ENCODE peak calls at places on chromosomes 6 and 20, in four cellular contexts. B is CD8-positive, alpha-beta T cell; M is activated CD8-positive, alpha-beta memory T cell treated with anti-CD3 and anti-CD28 coated beads for 4 hours; O is Caki2. K is an unnamed sample.
A peak's percentile ranks its signal among the peaks of the same experiment; 100 is the strongest.

GRCh38 chr6:159131709-159132108 is 37.5 kb upstream of the FNDC1 start:
- DNase-seq in O (no peak), M (no peak), B (no peak), K (no peak)

GRCh38 chr20:17680128-17680835 is 1.8 kb downstream of the RRBP1 start:
- DNase-seq in O (peak; percentile 68), M (no peak), B (peak; percentile 11), K (no peak)

GRCh38 chr6:157929076-157929475 is 52.6 kb upstream of the SYNJ2 start:
- DNase-seq in O (no peak), B (no peak), M (no peak), K (no peak)

GRCh38 chr20:9179193-9179802 is 110.4 kb downstream of the PLCB4 start:
- DNase-seq in M (no peak), B (no peak), O (peak; percentile 34), K (no peak)

GRCh38 chr6:56297022-56297995 is 49.9 kb upstream of the COL21A1 start:
- DNase-seq in B (no peak), O (no peak), M (no peak), K (no peak)

GRCh38 chr6:83921315-83921714 is 61.8 kb downstream of the CYB5R4 start:
- DNase-seq in B (no peak), M (no peak), O (no peak), K (peak; percentile 33)

GRCh38 chr6:42292002-42292735 is 74.5 kb upstream of the MRPS10 start:
- DNase-seq in O (peak; percentile 86), M (no peak), B (no peak), K (no peak)

GRCh38 chr6:75849329-75850025 is 100.4 kb downstream of the MYO6 start:
- DNase-seq in M (no peak), O (no peak), B (no peak), K (no peak)

GRCh38 chr6:44270526-44271405 is 516 bp downstream of the TMEM151B start:
- DNase-seq in B (peak; percentile 22), O (no peak), M (no peak), K (peak; percentile 97)

GRCh38 chr6:30019819-30020218 is 41.2 kb upstream of the POLR1H start:
- DNase-seq in M (no peak), B (no peak), O (no peak), K (no peak)

GRCh38 chr6:170073846-170074245 is 217.0 kb downstream of the DLL1 start:
- DNase-seq in M (no peak), B (no peak), O (no peak), K (no peak)

GRCh38 chr6:6037179-6037578 is 30.5 kb upstream of the NRN1 start:
- DNase-seq in O (no peak), B (no peak), M (no peak), K (no peak)

GRCh38 chr6:144528605-144529425 is 243.7 kb downstream of the UTRN start:
- DNase-seq in M (no peak), O (peak; percentile 83), B (no peak), K (no peak)

GRCh38 chr6:118569498-118569897 is 21.4 kb downstream of the PLN start:
- DNase-seq in M (no peak), B (no peak), O (no peak), K (no peak)

GRCh38 chr6:145783796-145784195 is 30.8 kb downstream of the FBXO30 start:
- DNase-seq in B (no peak), O (no peak), M (no peak), K (no peak)

GRCh38 chr20:48736636-48737035 is 91.2 kb downstream of the PREX1 start:
- DNase-seq in M (no peak), O (no peak), B (no peak), K (no peak)

K was measured in H7.